ENCODE peak calls at places on chromosome 4, in six cellular contexts. O, W, Y, G, I and H are unnamed samples.

GRCh38 chr4:25797136-25797535 is 65.7 kb downstream of the SEL1L3 start:
- DNase-seq in O (no peak), W (no peak), Y (no peak), G (no peak), I (no peak), H (no peak)

GRCh38 chr4:128854433-128854832 is 44.9 kb downstream of the JADE1 start:
- DNase-seq in O (no peak), W (peak), Y (peak), G (no peak), I (no peak), H (no peak)

GRCh38 chr4:98150092-98150761 is 7.0 kb upstream of the STPG2 start:
- DNase-seq in O (no peak), W (peak), Y (no peak), G (no peak), I (no peak), H (no peak)

GRCh38 chr4:87543835-87544461 is 14.8 kb upstream of the SPARCL1 start:
- DNase-seq in O (no peak), W (peak), Y (no peak), G (peak), I (no peak), H (no peak)

GRCh38 chr4:13654158-13654797 is 26.8 kb upstream of the BOD1L1 start:
- DNase-seq in O (peak), W (peak), Y (peak), G (peak), I (peak), H (peak)

GRCh38 chr4:119300072-119300387 is 21.9 kb downstream of the FABP2 start:
- DNase-seq in O (peak), W (peak), Y (no peak), G (peak), I (no peak), H (peak)

GRCh38 chr4:144350706-144351105 is 210.2 kb upstream of the GYPA start:
- DNase-seq in O (no peak), W (peak), Y (no peak), G (no peak), I (no peak), H (no peak)

GRCh38 chr4:71151054-71151453 is 157.6 kb downstream of the DCK start:
- DNase-seq in O (no peak), W (no peak), Y (no peak), G (no peak), I (no peak), H (no peak)

GRCh38 chr4:142961866-142962265 is 115.8 kb upstream of the INPP4B start:
- DNase-seq in O (no peak), W (peak), Y (no peak), G (no peak), I (no peak), H (no peak)

GRCh38 chr4:473575-474457 is 25.1 kb downstream of the ZNF721 start:
- DNase-seq in O (peak), W (peak), Y (peak), G (peak), I (peak), H (peak)

GRCh38 chr4:100063355-100063754 is 113.3 kb upstream of the H2AZ1 start:
- DNase-seq in O (no peak), W (no peak), Y (no peak), G (no peak), I (no peak), H (no peak)

GRCh38 chr4:125432078-125432477 is 117.3 kb downstream of the FAT4 start:
- DNase-seq in O (no peak), W (peak), Y (no peak), G (peak), I (no peak), H (no peak)

GRCh38 chr4:183722738-183723560 is 63.9 kb downstream of the TRAPPC11 start:
- DNase-seq in O (peak), W (peak), Y (peak), G (peak), I (peak), H (peak)

GRCh38 chr4:106238819-106239420 is 77.1 kb downstream of the TBCK start:
- DNase-seq in O (no peak), W (peak), Y (no peak), G (peak), I (no peak), H (no peak)

GRCh38 chr4:74374561-74375327 is 9.8 kb downstream of the EREG start:
- DNase-seq in O (peak), W (peak), Y (no peak), G (no peak), I (no peak), H (peak)

GRCh38 chr4:136713140-136713539 is 819.2 kb downstream of the PCDH18 start:
- DNase-seq in O (no peak), W (peak), Y (no peak), G (no peak), I (no peak), H (no peak)

GRCh38 chr4:6278801-6279197 is 9.1 kb downstream of the WFS1 start:
- DNase-seq in O (no peak), W (no peak), Y (no peak), G (peak), I (no peak), H (no peak)

GRCh38 chr4:115159141-115159540 is 45.7 kb upstream of the NDST4 start:
- DNase-seq in O (no peak), W (peak), Y (no peak), G (no peak), I (no peak), H (no peak)

GRCh38 chr4:190016369-190017289 is 10.4 kb downstream of the FRG2 start:
- DNase-seq in O (no peak), W (no peak), Y (no peak), G (no peak), I (no peak), H (no peak)

GRCh38 chr4:170157670-170158069 is 67.9 kb upstream of the AADAT start:
- DNase-seq in O (no peak), W (no peak), Y (no peak), G (no peak), I (no peak), H (no peak)

GRCh38 chr4:108156391-108156790 is 12.3 kb downstream of the LEF1 start:
- DNase-seq in O (no peak), W (no peak), Y (no peak), G (no peak), I (no peak), H (no peak)

GRCh38 chr4:173200103-173200502 is 31.5 kb downstream of the GALNT7 start:
- DNase-seq in O (no peak), W (no peak), Y (no peak), G (no peak), I (no peak), H (no peak)

GRCh38 chr4:139920552-139920951 is 233.4 kb downstream of the MAML3 start:
- DNase-seq in O (no peak), W (no peak), Y (no peak), G (no peak), I (no peak), H (no peak)

GRCh38 chr4:87505862-87506261 is 23.3 kb downstream of the SPARCL1 start:
- DNase-seq in O (no peak), W (no peak), Y (no peak), G (no peak), I (no peak), H (no peak)

GRCh38 chr4:184066584-184067300 is 150.9 kb downstream of the ENPP6 start:
- DNase-seq in O (no peak), W (no peak), Y (no peak), G (peak), I (no peak), H (no peak)

GRCh38 chr4:1318488-1319213 is 28.4 kb upstream of the UVSSA start:
- DNase-seq in O (peak), W (no peak), Y (no peak), G (no peak), I (no peak), H (no peak)

GRCh38 chr4:8594097-8595038 is 1.8 kb downstream of the CPZ start:
- DNase-seq in O (no peak), W (peak), Y (no peak), G (peak), I (no peak), H (peak)

GRCh38 chr4:8591626-8592365 is 769 bp upstream of the CPZ start:
- DNase-seq in O (peak), W (no peak), Y (no peak), G (no peak), I (no peak), H (no peak)

GRCh38 chr4:8592366-8593267 is at the start of gene CPZ:
- DNase-seq in O (no peak), W (peak), Y (no peak), G (peak), I (no peak), H (peak)

GRCh38 chr4:8595237-8596087 is 2.9 kb downstream of the CPZ start:
- DNase-seq in O (no peak), W (no peak), Y (no peak), G (peak), I (no peak), H (peak)

GRCh38 chr4:8593268-8594096 is 917 bp downstream of the CPZ start:
- DNase-seq in O (no peak), W (peak), Y (no peak), G (no peak), I (no peak), H (no peak)
- H3K4me3 ChIP-seq in O (peak), W (peak), Y (no peak), G (peak), I (no peak), H (peak)

DNA sequence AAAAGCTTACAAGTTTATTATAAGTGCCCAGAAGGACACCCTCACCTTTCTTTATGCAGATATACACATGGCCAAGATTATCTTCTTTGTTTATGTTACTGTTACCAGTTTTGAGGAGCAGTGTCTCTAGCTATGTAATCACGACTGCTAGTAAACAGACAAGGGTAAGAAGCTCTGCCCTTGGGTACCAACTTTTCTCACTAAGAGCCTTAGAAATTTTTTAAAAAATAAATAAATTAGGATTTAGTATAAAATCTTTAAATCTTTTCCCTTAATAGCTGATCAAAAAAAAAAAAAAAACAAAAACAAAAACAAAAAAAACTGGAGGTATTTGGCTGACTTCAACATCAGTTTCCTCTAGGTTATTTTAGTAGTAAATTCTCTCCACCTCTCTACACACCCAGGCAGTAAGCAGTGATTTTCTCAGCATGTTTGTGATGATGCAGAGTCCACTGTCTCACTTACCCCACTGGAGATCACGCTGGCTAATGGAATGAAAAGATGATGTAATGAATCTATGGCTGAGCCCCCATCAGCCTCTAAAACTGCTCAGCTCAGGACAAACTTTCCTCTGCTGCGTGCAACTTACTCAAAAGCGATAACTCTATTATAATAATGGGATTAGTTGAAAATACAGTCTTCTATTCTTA is 125.9 kb downstream of the FRYL start:
- DNase-seq in O (no peak), W (no peak), Y (no peak), G (no peak), I (no peak), H (no peak)
- H3K4me3 ChIP-seq in O (peak), W (peak), Y (no peak), G (no peak), I (no peak), H (no peak)

DNA sequence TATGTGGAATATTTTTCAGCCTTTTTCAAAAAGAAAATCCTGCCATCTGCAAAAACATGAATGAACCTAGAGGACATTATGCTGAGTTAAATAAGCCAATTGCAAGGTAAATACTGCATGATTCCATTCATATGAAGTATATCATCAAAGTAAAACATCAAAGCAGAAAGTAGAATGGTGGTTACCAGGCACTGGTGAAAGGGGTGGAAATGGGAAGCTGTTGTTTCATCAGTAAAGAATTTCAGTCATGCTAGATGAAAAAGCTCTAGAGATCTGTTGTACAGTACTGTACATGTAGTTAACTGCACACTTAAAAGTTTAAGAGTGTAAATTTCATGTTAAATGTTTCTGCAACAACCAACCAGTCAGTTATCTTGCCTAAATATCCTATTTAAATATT is 196.8 kb upstream of the ADGRL3 start:
- DNase-seq in O (no peak), W (peak), Y (no peak), G (no peak), I (no peak), H (no peak)
- H3K4me3 ChIP-seq in O (no peak), W (no peak), Y (no peak), G (no peak), I (no peak), H (no peak)

GRCh38 chr4:20615492-20616136 is 84.6 kb upstream of the PACRGL start:
- DNase-seq in O (no peak), W (no peak), Y (no peak), G (no peak), I (no peak), H (no peak)
- H3K4me3 ChIP-seq in O (no peak), W (no peak), Y (no peak), G (no peak), I (no peak), H (no peak)

GRCh38 chr4:185399466-185399865 is 2.8 kb downstream of the ANKRD37 start:
- DNase-seq in O (no peak), W (no peak), Y (no peak), G (no peak), I (no peak), H (no peak)

GRCh38 chr4:185396724-185397402 is at the start of gene ANKRD37:
- DNase-seq in O (peak), W (no peak), Y (no peak), G (peak), I (no peak), H (peak)

GRCh38 chr4:185395255-185395955 is at the start of gene LRP2BP:
- DNase-seq in O (no peak), W (no peak), Y (peak), G (no peak), I (no peak), H (no peak)

GRCh38 chr4:185395956-185396723 is 416 bp upstream of the LRP2BP start:
- DNase-seq in O (peak), W (peak), Y (peak), G (peak), I (peak), H (peak)

DNA sequence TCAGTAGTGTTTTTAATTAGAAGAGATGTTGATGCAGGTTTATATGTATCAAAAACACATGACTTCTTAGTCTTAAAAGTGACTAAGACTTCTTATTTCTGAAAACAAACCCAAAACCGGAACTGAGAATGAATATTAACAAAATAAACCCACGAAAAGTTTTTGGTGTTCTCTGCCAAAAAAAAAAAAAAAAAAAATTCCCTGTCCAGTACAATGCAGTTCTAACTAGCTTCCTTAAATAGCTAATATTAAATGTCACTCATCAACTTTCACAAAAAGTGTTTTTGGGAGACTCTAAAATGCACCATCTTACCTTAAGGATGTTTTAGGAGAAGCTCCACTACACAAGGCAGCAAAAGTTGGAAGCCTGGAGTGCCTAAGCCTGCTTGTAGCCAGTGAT is 2.0 kb downstream of the ANKRD37 start:
- DNase-seq in O (no peak), W (no peak), Y (no peak), G (no peak), I (no peak), H (no peak)
- H3K4me3 ChIP-seq in O (no peak), W (no peak), Y (no peak), G (no peak), I (no peak), H (no peak)

DNA sequence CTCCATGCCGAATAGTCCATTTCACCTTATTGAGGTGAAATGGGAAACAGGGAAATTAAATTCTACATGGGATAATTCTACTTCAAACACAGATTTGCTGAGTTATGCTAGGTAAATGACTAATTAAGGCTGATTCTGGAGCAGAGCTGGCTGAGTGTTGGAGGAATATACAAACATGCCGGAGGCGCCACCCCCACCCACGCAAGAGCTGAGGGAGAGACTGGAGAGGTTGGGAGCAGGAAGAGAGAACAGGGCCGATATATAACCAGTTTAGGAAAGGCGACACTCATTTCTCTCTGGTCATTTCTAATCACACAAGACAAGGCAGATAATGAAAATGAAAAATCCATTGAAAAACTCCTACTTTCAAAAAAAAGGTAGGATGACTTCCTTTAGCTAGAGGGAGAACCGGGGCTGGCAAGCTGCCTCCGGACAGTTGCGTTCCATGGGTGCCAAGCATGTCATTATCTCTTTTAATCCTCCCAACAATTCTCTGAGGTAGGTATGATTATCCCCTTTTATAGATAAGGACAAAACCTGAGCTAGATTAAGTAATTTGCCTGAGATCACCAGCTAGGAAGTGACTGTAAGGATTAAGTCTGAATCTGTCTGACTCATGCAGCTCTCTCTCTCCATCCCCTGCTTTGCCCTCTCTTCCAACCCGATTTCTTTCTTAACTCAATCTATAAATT is 27.6 kb upstream of the CFAP299 start:
- DNase-seq in O (no peak), W (peak), Y (no peak), G (no peak), I (no peak), H (no peak)
- H3K4me3 ChIP-seq in O (no peak), W (peak), Y (no peak), G (no peak), I (no peak), H (no peak)

GRCh38 chr4:2832309-2832980 is 11.2 kb upstream of the ADD1 start:
- DNase-seq in O (peak), W (no peak), Y (no peak), G (no peak), I (no peak), H (peak)
- H3K4me3 ChIP-seq in O (no peak), W (no peak), Y (no peak), G (no peak), I (no peak), H (no peak)